ENCODE peak calls at places on chromosomes 11 and 22, in four cellular contexts. R, H, V and B are unnamed samples.

GRCh38 chr11:70577948-70578347 is 179.6 kb downstream of the CTTN start:
- DNase-seq in H (no peak), V (no peak), R (no peak), B (peak)

GRCh38 chr11:44978961-44979331 is 28.3 kb upstream of the TP53I11 start:
- DNase-seq in R (peak), H (no peak), V (no peak), B (no peak)

GRCh38 chr11:120746836-120747609 is 235.5 kb downstream of the GRIK4 start:
- DNase-seq in V (no peak), R (no peak), H (no peak), B (no peak)

GRCh38 chr11:26286472-26287066 is 45.4 kb upstream of the ANO3 start:
- DNase-seq in V (no peak), R (no peak), H (peak), B (no peak)

GRCh38 chr11:27209562-27210005 is 153.4 kb downstream of the CCDC34 start:
- DNase-seq in V (peak), H (peak), R (peak), B (no peak)

GRCh38 chr22:20153945-20154344 is 3.1 kb upstream of the CCDC188 start:
- DNase-seq in V (no peak), H (peak), R (no peak), B (no peak)

GRCh38 chr11:111148116-111148515 is 97.4 kb upstream of the POU2AF2 start:
- DNase-seq in H (peak), V (no peak), R (no peak), B (no peak)

GRCh38 chr11:80023416-80023815 is 582.6 kb upstream of the TENM4 start:
- DNase-seq in V (no peak), H (no peak), R (no peak), B (no peak)

GRCh38 chr22:31099386-31099785 is 8.0 kb downstream of the SELENOM start:
- DNase-seq in R (no peak), V (no peak), H (peak), B (no peak)

GRCh38 chr11:44954051-44954906 is 3.6 kb upstream of the TP53I11 start:
- DNase-seq in R (no peak), H (no peak), V (no peak), B (no peak)

GRCh38 chr22:20021196-20022181 is 579 bp downstream of the TANGO2 start:
- DNase-seq in R (peak), V (peak), H (no peak), B (peak)

GRCh38 chr22:26524870-26525269 is 12.6 kb upstream of the TFIP11 start:
- DNase-seq in H (no peak), V (no peak), R (no peak), B (no peak)

GRCh38 chr11:69770525-69770924 is 4.6 kb downstream of the FGF4 start:
- DNase-seq in V (no peak), R (no peak), H (no peak), B (no peak)

GRCh38 chr11:32831241-32831640 is 1.5 kb downstream of the PRRG4 start:
- DNase-seq in R (no peak), V (no peak), H (no peak), B (no peak)

GRCh38 chr11:129705341-129705740 is 110.3 kb upstream of the TMEM45B start:
- DNase-seq in V (no peak), H (no peak), R (no peak), B (no peak)

GRCh38 chr11:16086229-16086628 is 270.1 kb downstream of the SOX6 start:
- DNase-seq in R (no peak), V (no peak), H (no peak), B (no peak)

GRCh38 chr11:65546217-65546958 is 11.8 kb downstream of the LTBP3 start:
- DNase-seq in R (peak), V (peak), H (no peak), B (peak)

GRCh38 chr11:86459682-86460460 is 85.2 kb downstream of the CCDC81 start:
- DNase-seq in H (peak), V (peak), R (peak), B (no peak)

GRCh38 chr22:33897621-33897910 is 22.7 kb downstream of the LARGE1 start:
- DNase-seq in R (no peak), V (no peak), H (no peak), B (no peak)

GRCh38 chr11:57429946-57430345 is 3.0 kb upstream of the SLC43A3 start:
- DNase-seq in V (no peak), H (no peak), R (no peak), B (no peak)

GRCh38 chr11:76200006-76200940 is 6.0 kb downstream of the WNT11 start:
- DNase-seq in V (no peak), H (no peak), R (no peak), B (no peak)

GRCh38 chr22:40484906-40485660 is 114.7 kb downstream of the SGSM3 start:
- DNase-seq in H (peak), V (no peak), R (no peak), B (no peak)

GRCh38 chr11:110968348-110969062 is 256.3 kb upstream of the ARHGAP20 start:
- DNase-seq in V (no peak), H (peak), R (no peak), B (no peak)

GRCh38 chr22:25663654-25664053 is 78.3 kb upstream of the MYO18B start:
- DNase-seq in R (no peak), H (no peak), V (no peak), B (no peak)

GRCh38 chr22:44580756-44581435 is 82.9 kb upstream of the RTL6 start:
- DNase-seq in R (no peak), H (no peak), V (no peak), B (peak)

GRCh38 chr11:103534959-103535358 is 425.7 kb downstream of the DYNC2H1 start:
- DNase-seq in H (no peak), R (no peak), V (no peak), B (no peak)

GRCh38 chr11:43376594-43376993 is 17.9 kb downstream of the TTC17 start:
- DNase-seq in R (no peak), V (no peak), H (peak), B (no peak)

GRCh38 chr11:65653229-65654225 is 9.2 kb downstream of the RELA start:
- DNase-seq in V (no peak), R (peak), H (no peak), B (peak)

GRCh38 chr22:43999378-43999777 is 24.7 kb upstream of the PARVB start:
- DNase-seq in H (no peak), V (no peak), R (no peak), B (no peak)

GRCh38 chr11:91396243-91397133 is 828.1 kb upstream of the FAT3 start:
- DNase-seq in R (no peak), V (no peak), H (peak), B (no peak)

GRCh38 chr11:120326845-120327281 is 1.8 kb downstream of the TLCD5 start:
- DNase-seq in V (no peak), H (peak), R (no peak), B (no peak)